ENCODE peak calls at places on chromosome 7, in eight cellular contexts. E, G, N, S, R, B, K and P are unnamed samples.

GRCh38 chr7:116591202-116592040 is 66.6 kb downstream of the CAV1 start:
- DNase-seq in R (peak), E (peak), S (peak), N (no peak), K (peak), B (no peak), G (no peak), P (no peak)

GRCh38 chr7:113392421-113392820 is 274.1 kb upstream of the SMIM30 start:
- DNase-seq in E (no peak), G (no peak), S (no peak), N (no peak), K (no peak), B (no peak), R (no peak), P (no peak)

GRCh38 chr7:84354866-84355265 is 160.3 kb upstream of the SEMA3A start:
- DNase-seq in K (no peak), E (no peak), N (no peak), S (no peak), R (no peak), B (no peak), G (no peak), P (no peak)

GRCh38 chr7:152354061-152354460 is 81.7 kb downstream of the KMT2C start:
- DNase-seq in R (no peak), S (no peak), K (no peak), N (no peak), E (no peak), G (no peak), B (no peak), P (no peak)

GRCh38 chr7:156778201-156778600 is 114.8 kb downstream of the LMBR1 start:
- DNase-seq in N (no peak), E (no peak), G (no peak), K (no peak), S (no peak), B (no peak), R (no peak), P (no peak)

GRCh38 chr7:127532736-127533135 is 52.7 kb downstream of the GCC1 start:
- DNase-seq in E (no peak), G (no peak), K (no peak), B (no peak), R (no peak), N (no peak), S (no peak), P (no peak)

GRCh38 chr7:150799156-150799555 is 1.0 kb downstream of the TMEM176B start:
- DNase-seq in B (no peak), K (no peak), E (no peak), R (no peak), N (no peak), S (no peak), G (no peak), P (no peak)

GRCh38 chr7:40808409-40808942 is 673.7 kb downstream of the SUGCT start:
- DNase-seq in S (no peak), K (no peak), B (peak), E (peak), N (no peak), R (peak), G (no peak), P (no peak)

GRCh38 chr7:27689045-27689877 is 26.6 kb upstream of the HIBADH start:
- DNase-seq in B (no peak), N (no peak), E (peak), K (no peak), R (no peak), S (peak), G (no peak), P (peak)

GRCh38 chr7:272631-273030 is 17.3 kb upstream of the FOXL3 start:
- DNase-seq in R (no peak), B (no peak), N (no peak), E (no peak), S (no peak), G (no peak), K (no peak), P (no peak)